ENCODE peak calls at places on chromosomes 13 and 19, in six cellular contexts. One of them, this sample, is unnamed.

GRCh38 chr13:70960841-70961443 is 852.7 kb upstream of the KLHL1 start:
- DNase-seq in IMR-90: peak
- DNase-seq in mesenchymal stem cell: peak
- DNase-seq in mesendoderm: peak
- DNase-seq in neuronal stem cell: peak
- DNase-seq in H1: no peak
- DNase-seq in this sample: no peak

GRCh38 chr13:72637561-72637960 is 89.9 kb downstream of the MZT1 start:
- DNase-seq in H1: no peak
- DNase-seq in IMR-90: no peak
- DNase-seq in mesendoderm: no peak
- DNase-seq in mesenchymal stem cell: no peak
- DNase-seq in neuronal stem cell: no peak
- DNase-seq in this sample: no peak

GRCh38 chr13:112588490-112589297 is 741 bp upstream of the TUBGCP3 start:
- DNase-seq in mesenchymal stem cell: no peak
- DNase-seq in IMR-90: no peak
- DNase-seq in mesendoderm: peak
- DNase-seq in H1: no peak
- DNase-seq in neuronal stem cell: no peak
- DNase-seq in this sample: no peak

GRCh38 chr19:14472202-14472961 is 2.8 kb downstream of the PTGER1 start:
- DNase-seq in IMR-90: peak
- DNase-seq in H1: no peak
- DNase-seq in neuronal stem cell: peak
- DNase-seq in mesenchymal stem cell: peak
- DNase-seq in mesendoderm: peak
- DNase-seq in this sample: peak

GRCh38 chr19:9597027-9597426 is 12.7 kb upstream of the ZNF121 start:
- DNase-seq in mesenchymal stem cell: peak
- DNase-seq in mesendoderm: no peak
- DNase-seq in H1: no peak
- DNase-seq in neuronal stem cell: no peak
- DNase-seq in IMR-90: peak
- DNase-seq in this sample: no peak

GRCh38 chr19:1063030-1063908 is 3.7 kb upstream of the ARHGAP45 start:
- DNase-seq in mesenchymal stem cell: no peak
- DNase-seq in IMR-90: no peak
- DNase-seq in neuronal stem cell: no peak
- DNase-seq in H1: no peak
- DNase-seq in mesendoderm: peak
- DNase-seq in this sample: no peak

GRCh38 chr13:50366488-50367174 is 351.4 kb downstream of the KCNRG start:
- DNase-seq in mesendoderm: no peak
- DNase-seq in mesenchymal stem cell: no peak
- DNase-seq in neuronal stem cell: no peak
- DNase-seq in H1: no peak
- DNase-seq in IMR-90: no peak
- DNase-seq in this sample: no peak

GRCh38 chr13:44238011-44238421 is 135.6 kb upstream of the SERP2 start:
- DNase-seq in mesenchymal stem cell: peak
- DNase-seq in H1: no peak
- DNase-seq in IMR-90: peak
- DNase-seq in mesendoderm: no peak
- DNase-seq in neuronal stem cell: no peak
- DNase-seq in this sample: no peak

GRCh38 chr19:47581605-47582319 is 8.8 kb upstream of the ZNF541 start:
- DNase-seq in IMR-90: no peak
- DNase-seq in mesendoderm: no peak
- DNase-seq in mesenchymal stem cell: no peak
- DNase-seq in H1: no peak
- DNase-seq in neuronal stem cell: no peak
- DNase-seq in this sample: no peak

GRCh38 chr19:50959731-50960500 is 7.1 kb upstream of the KLK5 start:
- DNase-seq in neuronal stem cell: no peak
- DNase-seq in mesenchymal stem cell: no peak
- DNase-seq in IMR-90: no peak
- DNase-seq in H1: no peak
- DNase-seq in mesendoderm: no peak
- DNase-seq in this sample: no peak

GRCh38 chr13:73040968-73041580 is 17.7 kb upstream of the KLF5 start:
- DNase-seq in neuronal stem cell: no peak
- DNase-seq in mesenchymal stem cell: no peak
- DNase-seq in H1: no peak
- DNase-seq in IMR-90: no peak
- DNase-seq in mesendoderm: no peak
- DNase-seq in this sample: no peak

GRCh38 chr19:15372891-15373301 is 6.7 kb downstream of the AKAP8 start:
- DNase-seq in mesenchymal stem cell: no peak
- DNase-seq in mesendoderm: no peak
- DNase-seq in IMR-90: no peak
- DNase-seq in neuronal stem cell: no peak
- DNase-seq in H1: no peak
- DNase-seq in this sample: no peak

GRCh38 chr13:65468628-65469027 is 1761.5 kb downstream of the PCDH9 start:
- DNase-seq in H1: no peak
- DNase-seq in mesendoderm: no peak
- DNase-seq in neuronal stem cell: no peak
- DNase-seq in mesenchymal stem cell: peak
- DNase-seq in IMR-90: peak
- DNase-seq in this sample: no peak

GRCh38 chr13:110265682-110266430 is 41.1 kb downstream of the COL4A1 start:
- DNase-seq in H1: no peak
- DNase-seq in IMR-90: no peak
- DNase-seq in mesendoderm: peak
- DNase-seq in neuronal stem cell: no peak
- DNase-seq in mesenchymal stem cell: no peak
- DNase-seq in this sample: no peak

GRCh38 chr19:18601875-18602274 is 4.7 kb downstream of the CRLF1 start:
- DNase-seq in mesenchymal stem cell: no peak
- DNase-seq in neuronal stem cell: no peak
- DNase-seq in H1: no peak
- DNase-seq in mesendoderm: no peak
- DNase-seq in IMR-90: no peak
- DNase-seq in this sample: no peak

GRCh38 chr19:50854636-50855410 is at the start of gene KLK3:
- DNase-seq in H1: no peak
- DNase-seq in neuronal stem cell: no peak
- DNase-seq in IMR-90: no peak
- DNase-seq in mesenchymal stem cell: no peak
- DNase-seq in mesendoderm: no peak
- DNase-seq in this sample: no peak

GRCh38 chr13:54394908-54395307 is 1366.3 kb downstream of the OLFM4 start:
- DNase-seq in H1: no peak
- DNase-seq in mesenchymal stem cell: no peak
- DNase-seq in neuronal stem cell: no peak
- DNase-seq in mesendoderm: peak
- DNase-seq in IMR-90: no peak
- DNase-seq in this sample: no peak

GRCh38 chr19:29193116-29193515 is 19.8 kb downstream of the UQCRFS1 start:
- DNase-seq in H1: no peak
- DNase-seq in mesendoderm: no peak
- DNase-seq in neuronal stem cell: no peak
- DNase-seq in IMR-90: no peak
- DNase-seq in mesenchymal stem cell: no peak
- DNase-seq in this sample: no peak
- H3K23ac ChIP-seq in H1: no peak
- H3K23ac ChIP-seq in mesendoderm: no peak
- H3K23ac ChIP-seq in neuronal stem cell: no peak
- H3K23ac ChIP-seq in IMR-90: no peak
- H3K23ac ChIP-seq in mesenchymal stem cell: no peak
- H3K23ac ChIP-seq in this sample: no peak

GRCh38 chr13:52009985-52010384 is 1.3 kb downstream of the ATP7B start:
- DNase-seq in mesendoderm: no peak
- DNase-seq in mesenchymal stem cell: no peak
- DNase-seq in neuronal stem cell: no peak
- DNase-seq in H1: no peak
- DNase-seq in IMR-90: no peak
- DNase-seq in this sample: no peak

GRCh38 chr13:52010890-52011689 is at the start of gene ATP7B:
- DNase-seq in mesenchymal stem cell: peak
- DNase-seq in IMR-90: no peak
- DNase-seq in mesendoderm: peak
- DNase-seq in H1: no peak
- DNase-seq in neuronal stem cell: peak
- DNase-seq in this sample: peak

GRCh38 chr13:52011690-52012511 is at the start of gene ALG11:
- DNase-seq in mesenchymal stem cell: peak
- DNase-seq in mesendoderm: peak
- DNase-seq in IMR-90: peak
- DNase-seq in neuronal stem cell: peak
- DNase-seq in H1: peak
- DNase-seq in this sample: peak

GRCh38 chr13:52016296-52016695 is 4.1 kb downstream of the ALG11 start:
- DNase-seq in IMR-90: no peak
- DNase-seq in mesenchymal stem cell: no peak
- DNase-seq in mesendoderm: no peak
- DNase-seq in H1: no peak
- DNase-seq in neuronal stem cell: no peak
- DNase-seq in this sample: no peak

DNA sequence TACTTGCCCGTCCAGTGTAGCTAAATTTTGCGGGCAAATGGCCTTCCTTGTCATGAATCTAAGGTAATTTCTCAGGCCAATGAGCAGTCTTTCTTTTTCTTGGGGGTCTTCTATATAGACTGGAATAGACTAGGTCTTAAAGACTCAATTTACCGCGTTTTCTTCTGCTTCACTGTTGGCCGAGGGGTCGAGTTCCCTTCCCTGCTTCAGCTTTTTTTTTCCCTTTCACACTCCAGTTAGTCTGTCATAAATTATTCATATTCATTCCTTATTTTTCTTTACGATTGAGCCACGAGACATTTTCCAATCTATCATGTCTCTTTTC is 276 bp downstream of the ALG11 start:
- DNase-seq in neuronal stem cell: no peak
- DNase-seq in mesenchymal stem cell: no peak
- DNase-seq in mesendoderm: no peak
- DNase-seq in H1: no peak
- DNase-seq in IMR-90: no peak
- DNase-seq in this sample: no peak
- H3K23ac ChIP-seq in neuronal stem cell: peak
- H3K23ac ChIP-seq in mesenchymal stem cell: no peak
- H3K23ac ChIP-seq in mesendoderm: no peak
- H3K23ac ChIP-seq in H1: no peak
- H3K23ac ChIP-seq in IMR-90: peak
- H3K23ac ChIP-seq in this sample: no peak

GRCh38 chr19:33233056-33233873 is 7.6 kb upstream of the SLC7A10 start:
- DNase-seq in H1: no peak
- DNase-seq in mesenchymal stem cell: no peak
- DNase-seq in neuronal stem cell: no peak
- DNase-seq in IMR-90: no peak
- DNase-seq in mesendoderm: no peak
- DNase-seq in this sample: no peak
- H3K23ac ChIP-seq in H1: no peak
- H3K23ac ChIP-seq in mesenchymal stem cell: no peak
- H3K23ac ChIP-seq in neuronal stem cell: peak
- H3K23ac ChIP-seq in IMR-90: no peak
- H3K23ac ChIP-seq in mesendoderm: no peak
- H3K23ac ChIP-seq in this sample: no peak

GRCh38 chr19:39582442-39582841 is 19.9 kb upstream of the LGALS13 start:
- DNase-seq in IMR-90: no peak
- DNase-seq in mesendoderm: no peak
- DNase-seq in H1: no peak
- DNase-seq in mesenchymal stem cell: no peak
- DNase-seq in neuronal stem cell: no peak
- DNase-seq in this sample: no peak
- H3K23ac ChIP-seq in IMR-90: no peak
- H3K23ac ChIP-seq in mesendoderm: no peak
- H3K23ac ChIP-seq in H1: no peak
- H3K23ac ChIP-seq in mesenchymal stem cell: no peak
- H3K23ac ChIP-seq in neuronal stem cell: no peak
- H3K23ac ChIP-seq in this sample: no peak

DNA sequence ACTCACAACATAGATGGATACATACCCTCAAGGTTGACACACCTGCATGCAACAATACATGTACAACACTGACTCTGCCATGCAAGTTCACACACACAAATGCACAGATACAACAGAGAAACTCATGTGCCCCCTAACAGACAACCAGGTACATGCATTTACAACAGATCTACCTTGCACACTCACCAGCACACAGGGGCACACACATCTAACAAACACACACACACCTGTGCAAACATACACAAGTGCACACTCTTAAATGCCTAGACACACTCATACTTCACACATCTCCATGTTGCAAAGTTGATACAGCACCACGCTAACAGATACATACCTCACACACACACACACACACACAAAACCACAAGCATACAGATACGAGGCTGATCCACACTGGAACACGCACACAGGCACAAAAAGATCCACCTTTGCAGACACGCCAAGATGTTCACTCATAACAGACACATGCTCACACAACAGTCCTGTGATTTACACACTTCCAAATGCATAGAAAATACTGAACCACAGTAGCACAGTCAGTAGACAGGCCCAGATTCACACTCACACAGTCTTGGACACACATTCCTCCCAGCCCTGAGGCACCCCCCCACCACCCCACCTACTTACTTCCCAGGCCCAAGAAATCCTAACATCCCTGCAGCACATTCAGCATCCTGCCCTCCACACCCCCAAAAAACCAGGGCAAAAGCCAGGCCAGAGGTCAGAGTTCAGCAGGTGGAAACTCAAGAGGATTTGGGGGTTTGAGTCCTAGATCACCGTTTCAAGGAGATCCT is 1.4 kb downstream of the LRFN1 start:
- DNase-seq in neuronal stem cell: no peak
- DNase-seq in mesenchymal stem cell: no peak
- DNase-seq in H1: no peak
- DNase-seq in IMR-90: no peak
- DNase-seq in mesendoderm: no peak
- DNase-seq in this sample: no peak
- H3K23ac ChIP-seq in neuronal stem cell: no peak
- H3K23ac ChIP-seq in mesenchymal stem cell: no peak
- H3K23ac ChIP-seq in H1: peak
- H3K23ac ChIP-seq in IMR-90: no peak
- H3K23ac ChIP-seq in mesendoderm: no peak
- H3K23ac ChIP-seq in this sample: no peak

GRCh38 chr19:54136086-54136863 is 1.3 kb upstream of the CNOT3 start:
- DNase-seq in neuronal stem cell: no peak
- DNase-seq in mesenchymal stem cell: no peak
- DNase-seq in mesendoderm: peak
- DNase-seq in H1: no peak
- DNase-seq in IMR-90: peak
- DNase-seq in this sample: no peak
- H3K23ac ChIP-seq in neuronal stem cell: peak
- H3K23ac ChIP-seq in mesenchymal stem cell: no peak
- H3K23ac ChIP-seq in mesendoderm: no peak
- H3K23ac ChIP-seq in H1: no peak
- H3K23ac ChIP-seq in IMR-90: peak
- H3K23ac ChIP-seq in this sample: no peak

GRCh38 chr19:4171676-4172075 is 10.7 kb downstream of the SIRT6 start:
- DNase-seq in H1: no peak
- DNase-seq in mesendoderm: no peak
- DNase-seq in IMR-90: no peak
- DNase-seq in neuronal stem cell: no peak
- DNase-seq in mesenchymal stem cell: no peak
- DNase-seq in this sample: no peak
- H3K23ac ChIP-seq in H1: no peak
- H3K23ac ChIP-seq in mesendoderm: no peak
- H3K23ac ChIP-seq in IMR-90: no peak
- H3K23ac ChIP-seq in neuronal stem cell: peak
- H3K23ac ChIP-seq in mesenchymal stem cell: no peak
- H3K23ac ChIP-seq in this sample: no peak

This sample was measured in H9.